ENCODE peak calls at places on chromosomes 3 and 15, in seven cellular contexts. S is left cardiac atrium, X is left ventricle myocardium inferior, E is hippocampal formation, D is fibroblast of mammary gland, L is AG09309, J is heart right ventricle. I is an unnamed sample.

GRCh38 chr3:34106879-34107278 is 308.4 kb downstream of the PDCD6IP start:
- DNase-seq in D (no peak), X (no peak), J (no peak), L (no peak), E (no peak), S (no peak), I (no peak)

GRCh38 chr3:39254806-39255449 is 24.9 kb downstream of the CX3CR1 start:
- DNase-seq in D (peak; percentile 44), E (no peak), X (no peak), J (no peak), L (peak; percentile 57), S (no peak), I (no peak)

GRCh38 chr15:25416693-25417092 is 22.1 kb downstream of the UBE3A start:
- DNase-seq in L (no peak), E (no peak), J (no peak), S (no peak), D (no peak), X (no peak), I (no peak)

GRCh38 chr3:188185717-188186236 is 31.8 kb downstream of the LPP start:
- DNase-seq in X (no peak), S (no peak), D (no peak), L (no peak), E (no peak), J (no peak), I (no peak)

GRCh38 chr3:178785961-178786360 is 249.7 kb downstream of the KCNMB2 start:
- DNase-seq in S (no peak), J (no peak), X (no peak), L (no peak), E (no peak), D (peak; percentile 6), I (no peak)

GRCh38 chr3:190058486-190059241 is 62.0 kb downstream of the P3H2 start:
- DNase-seq in J (no peak), L (no peak), S (no peak), E (no peak), D (peak; percentile 29), X (no peak), I (no peak)

GRCh38 chr15:101322849-101323477 is 27.9 kb upstream of the SNRPA1 start:
- DNase-seq in E (no peak), X (no peak), J (no peak), D (no peak), L (no peak), S (no peak), I (no peak)

GRCh38 chr15:83733206-83733605 is 79.3 kb downstream of the ADAMTSL3 start:
- DNase-seq in L (no peak), S (no peak), E (no peak), J (no peak), D (peak; percentile 35), X (no peak), I (no peak)

GRCh38 chr3:164208846-164209245 is 869.5 kb downstream of the SI start:
- DNase-seq in X (no peak), S (peak; percentile 29), E (no peak), L (no peak), D (no peak), J (no peak), I (no peak)